ENCODE peak calls at places on chromosome 10, in eight cellular contexts. One of them, this sample, is unnamed.

GRCh38 chr10:101071266-101071884 is 9.6 kb downstream of the KAZALD1 start:
- DNase-seq in AG10803: no peak
- DNase-seq in tibial artery: no peak
- DNase-seq in kidney: no peak
- DNase-seq in BJ: no peak
- DNase-seq in NB4: peak
- DNase-seq in GM23338: no peak
- DNase-seq in stomach: no peak
- DNase-seq in this sample: no peak

GRCh38 chr10:101489355-101489754 is 98.7 kb downstream of the POLL start:
- DNase-seq in GM23338: no peak
- DNase-seq in NB4: peak
- DNase-seq in kidney: no peak
- DNase-seq in AG10803: peak
- DNase-seq in tibial artery: no peak
- DNase-seq in stomach: no peak
- DNase-seq in BJ: no peak
- DNase-seq in this sample: no peak

GRCh38 chr10:77180794-77181193 is 456.8 kb downstream of the KCNMA1 start:
- DNase-seq in stomach: no peak
- DNase-seq in kidney: no peak
- DNase-seq in BJ: no peak
- DNase-seq in GM23338: no peak
- DNase-seq in NB4: peak
- DNase-seq in AG10803: peak
- DNase-seq in tibial artery: no peak
- DNase-seq in this sample: no peak

GRCh38 chr10:127907411-127908105 is 655 bp downstream of the PTPRE start:
- DNase-seq in NB4: peak
- DNase-seq in AG10803: peak
- DNase-seq in stomach: peak
- DNase-seq in kidney: peak
- DNase-seq in tibial artery: no peak
- DNase-seq in GM23338: peak
- DNase-seq in BJ: no peak
- DNase-seq in this sample: peak

GRCh38 chr10:106625761-106626160 is 538.7 kb downstream of the SORCS1 start:
- DNase-seq in kidney: no peak
- DNase-seq in BJ: no peak
- DNase-seq in NB4: no peak
- DNase-seq in GM23338: no peak
- DNase-seq in AG10803: no peak
- DNase-seq in stomach: no peak
- DNase-seq in tibial artery: no peak
- DNase-seq in this sample: no peak

GRCh38 chr10:70115948-70116682 is 16.5 kb downstream of the AIFM2 start:
- DNase-seq in tibial artery: no peak
- DNase-seq in stomach: peak
- DNase-seq in GM23338: peak
- DNase-seq in BJ: no peak
- DNase-seq in kidney: no peak
- DNase-seq in NB4: peak
- DNase-seq in AG10803: peak
- DNase-seq in this sample: no peak

GRCh38 chr10:70461397-70462348 is 16.9 kb upstream of the PALD1 start:
- DNase-seq in NB4: peak
- DNase-seq in stomach: peak
- DNase-seq in AG10803: peak
- DNase-seq in BJ: no peak
- DNase-seq in GM23338: peak
- DNase-seq in kidney: peak
- DNase-seq in tibial artery: no peak
- DNase-seq in this sample: no peak

GRCh38 chr10:62352356-62352963 is 21.7 kb upstream of the ZNF365 start:
- DNase-seq in AG10803: peak
- DNase-seq in kidney: no peak
- DNase-seq in BJ: no peak
- DNase-seq in GM23338: no peak
- DNase-seq in tibial artery: no peak
- DNase-seq in stomach: no peak
- DNase-seq in NB4: no peak
- DNase-seq in this sample: no peak

GRCh38 chr10:103936022-103936421 is 18.0 kb upstream of the STN1 start:
- DNase-seq in stomach: no peak
- DNase-seq in tibial artery: no peak
- DNase-seq in BJ: no peak
- DNase-seq in NB4: no peak
- DNase-seq in AG10803: no peak
- DNase-seq in kidney: no peak
- DNase-seq in GM23338: no peak
- DNase-seq in this sample: no peak

GRCh38 chr10:17645591-17646345 is 1.8 kb downstream of the STAM start:
- DNase-seq in BJ: no peak
- DNase-seq in AG10803: no peak
- DNase-seq in stomach: no peak
- DNase-seq in NB4: peak
- DNase-seq in tibial artery: no peak
- DNase-seq in kidney: no peak
- DNase-seq in GM23338: no peak
- DNase-seq in this sample: no peak

GRCh38 chr10:119538632-119539358 is 3.7 kb downstream of the RGS10 start:
- DNase-seq in BJ: no peak
- DNase-seq in tibial artery: no peak
- DNase-seq in NB4: peak
- DNase-seq in GM23338: no peak
- DNase-seq in kidney: no peak
- DNase-seq in AG10803: no peak
- DNase-seq in stomach: no peak
- DNase-seq in this sample: no peak

GRCh38 chr10:114603943-114604342 is 54.1 kb downstream of the ABLIM1 start:
- DNase-seq in GM23338: no peak
- DNase-seq in tibial artery: no peak
- DNase-seq in stomach: no peak
- DNase-seq in BJ: no peak
- DNase-seq in kidney: no peak
- DNase-seq in AG10803: no peak
- DNase-seq in NB4: peak
- DNase-seq in this sample: no peak

GRCh38 chr10:60526024-60526585 is 136.4 kb upstream of the ANK3 start:
- DNase-seq in NB4: no peak
- DNase-seq in AG10803: no peak
- DNase-seq in kidney: no peak
- DNase-seq in stomach: no peak
- DNase-seq in BJ: no peak
- DNase-seq in tibial artery: no peak
- DNase-seq in GM23338: no peak
- DNase-seq in this sample: no peak

GRCh38 chr10:124003481-124004371 is 89.7 kb downstream of the CHST15 start:
- DNase-seq in BJ: no peak
- DNase-seq in NB4: no peak
- DNase-seq in tibial artery: no peak
- DNase-seq in GM23338: no peak
- DNase-seq in kidney: peak
- DNase-seq in stomach: peak
- DNase-seq in AG10803: no peak
- DNase-seq in this sample: peak

GRCh38 chr10:104309980-104310978 is 28.0 kb downstream of the ITPRIP start:
- DNase-seq in tibial artery: peak
- DNase-seq in GM23338: no peak
- DNase-seq in kidney: peak
- DNase-seq in BJ: no peak
- DNase-seq in NB4: no peak
- DNase-seq in stomach: peak
- DNase-seq in AG10803: peak
- DNase-seq in this sample: no peak

GRCh38 chr10:77405771-77406241 is 231.8 kb downstream of the KCNMA1 start:
- DNase-seq in stomach: peak
- DNase-seq in kidney: peak
- DNase-seq in GM23338: peak
- DNase-seq in AG10803: peak
- DNase-seq in tibial artery: peak
- DNase-seq in BJ: no peak
- DNase-seq in NB4: peak
- DNase-seq in this sample: no peak

GRCh38 chr10:69958232-69958902 is 94.3 kb upstream of the MACROH2A2 start:
- DNase-seq in kidney: no peak
- DNase-seq in NB4: peak
- DNase-seq in BJ: no peak
- DNase-seq in AG10803: peak
- DNase-seq in stomach: peak
- DNase-seq in GM23338: peak
- DNase-seq in tibial artery: no peak
- DNase-seq in this sample: no peak

GRCh38 chr10:119370046-119370770 is 162.8 kb downstream of the GRK5 start:
- DNase-seq in stomach: no peak
- DNase-seq in BJ: peak
- DNase-seq in NB4: no peak
- DNase-seq in tibial artery: peak
- DNase-seq in kidney: no peak
- DNase-seq in GM23338: no peak
- DNase-seq in AG10803: peak
- DNase-seq in this sample: no peak

DNA sequence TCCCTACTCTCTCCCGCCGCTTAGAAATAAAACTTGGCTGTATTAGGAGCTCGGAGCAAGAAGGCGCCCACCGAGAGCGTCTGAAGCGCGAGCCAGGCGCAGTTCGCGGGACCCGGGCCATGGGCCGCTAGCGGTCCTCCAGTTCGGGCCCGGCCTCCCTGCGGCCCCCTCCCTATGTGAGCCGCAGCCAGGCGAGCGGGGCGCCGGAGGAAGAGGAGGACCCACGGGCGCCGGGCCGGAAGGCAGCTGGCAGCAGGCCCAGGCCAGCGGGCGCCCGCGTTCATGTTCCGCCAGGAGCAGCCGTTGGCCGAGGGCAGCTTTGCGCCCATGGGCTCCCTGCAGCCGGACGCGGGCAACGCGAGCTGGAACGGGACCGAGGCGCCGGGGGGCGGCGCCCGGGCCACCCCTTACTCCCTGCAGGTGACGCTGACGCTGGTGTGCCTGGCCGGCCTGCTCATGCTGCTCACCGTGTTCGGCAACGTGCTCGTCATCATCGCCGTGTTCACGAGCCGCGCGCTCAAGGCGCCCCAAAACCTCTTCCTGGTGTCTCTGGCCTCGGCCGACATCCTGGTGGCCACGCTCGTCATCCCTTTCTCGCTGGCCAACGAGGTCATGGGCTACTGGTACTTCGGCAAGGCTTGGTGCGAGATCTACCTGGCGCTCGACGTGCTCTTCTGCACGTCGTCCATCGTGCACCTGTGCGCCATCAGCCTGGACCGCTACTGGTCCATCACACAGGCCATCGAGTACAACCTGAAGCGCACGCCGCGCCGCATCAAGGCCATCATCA is 1.1 kb downstream of the ADRA2A start:
- DNase-seq in AG10803: no peak
- DNase-seq in kidney: peak
- DNase-seq in BJ: no peak
- DNase-seq in stomach: no peak
- DNase-seq in tibial artery: no peak
- DNase-seq in NB4: no peak
- DNase-seq in GM23338: peak
- DNase-seq in this sample: peak
- TF ChIP-seq CTCF in AG10803: no peak
- TF ChIP-seq CTCF in kidney: no peak
- TF ChIP-seq CTCF in BJ: no peak
- TF ChIP-seq CTCF in stomach: no peak
- TF ChIP-seq CTCF in tibial artery: no peak
- TF ChIP-seq CTCF in NB4: no peak
- TF ChIP-seq CTCF in GM23338: no peak
- TF ChIP-seq CTCF in this sample: no peak

GRCh38 chr10:2812631-2813030 is 254.7 kb upstream of the PFKP start:
- DNase-seq in stomach: no peak
- DNase-seq in kidney: no peak
- DNase-seq in tibial artery: no peak
- DNase-seq in BJ: no peak
- DNase-seq in GM23338: no peak
- DNase-seq in AG10803: no peak
- DNase-seq in NB4: no peak
- DNase-seq in this sample: no peak
- TF ChIP-seq CTCF in stomach: no peak
- TF ChIP-seq CTCF in kidney: no peak
- TF ChIP-seq CTCF in tibial artery: no peak
- TF ChIP-seq CTCF in BJ: no peak
- TF ChIP-seq CTCF in GM23338: no peak
- TF ChIP-seq CTCF in AG10803: no peak
- TF ChIP-seq CTCF in NB4: no peak
- TF ChIP-seq CTCF in this sample: no peak

GRCh38 chr10:86960003-86960862 is 1.8 kb downstream of the SNCG start:
- DNase-seq in kidney: peak
- DNase-seq in stomach: no peak
- DNase-seq in BJ: no peak
- DNase-seq in GM23338: peak
- DNase-seq in NB4: peak
- DNase-seq in AG10803: peak
- DNase-seq in tibial artery: peak
- DNase-seq in this sample: no peak
- TF ChIP-seq CTCF in kidney: peak
- TF ChIP-seq CTCF in stomach: no peak
- TF ChIP-seq CTCF in BJ: peak
- TF ChIP-seq CTCF in GM23338: peak
- TF ChIP-seq CTCF in NB4: peak
- TF ChIP-seq CTCF in AG10803: peak
- TF ChIP-seq CTCF in tibial artery: peak
- TF ChIP-seq CTCF in this sample: peak

DNA sequence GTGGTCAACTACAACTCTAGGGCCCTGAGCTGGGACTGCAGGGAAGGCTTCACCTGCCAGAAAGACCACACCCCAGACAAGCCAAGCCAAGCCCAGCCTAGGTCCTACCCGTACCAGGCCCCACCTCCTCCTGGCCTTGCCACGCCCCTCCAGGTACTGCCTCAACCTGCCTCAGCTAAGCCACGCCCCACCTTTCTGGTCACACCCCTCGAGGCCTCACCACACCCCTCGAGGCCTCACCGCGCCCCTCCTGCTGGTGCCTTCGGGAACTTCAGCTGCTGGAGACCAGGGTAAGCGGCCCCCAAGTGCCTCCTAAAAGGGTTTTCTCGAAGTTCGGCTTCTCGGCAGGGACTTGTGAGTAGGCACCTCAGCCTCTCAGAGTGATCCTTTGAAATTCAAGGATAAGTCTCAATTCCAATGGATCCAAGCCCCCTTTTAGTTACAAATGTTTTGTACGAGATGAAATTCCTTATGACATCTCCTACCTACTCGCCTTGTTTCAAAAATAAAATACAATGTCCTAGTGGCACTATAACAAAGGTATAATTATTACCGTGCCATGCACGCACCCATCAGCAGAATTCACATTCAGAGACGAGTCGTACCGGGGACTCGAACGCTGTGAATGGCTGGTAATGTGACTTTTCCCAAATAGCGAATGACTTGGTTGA is 171.2 kb downstream of the ARHGAP21 start:
- DNase-seq in BJ: no peak
- DNase-seq in GM23338: peak
- DNase-seq in kidney: peak
- DNase-seq in tibial artery: no peak
- DNase-seq in AG10803: no peak
- DNase-seq in stomach: peak
- DNase-seq in NB4: peak
- DNase-seq in this sample: peak
- TF ChIP-seq CTCF in BJ: peak
- TF ChIP-seq CTCF in GM23338: peak
- TF ChIP-seq CTCF in kidney: peak
- TF ChIP-seq CTCF in tibial artery: no peak
- TF ChIP-seq CTCF in AG10803: peak
- TF ChIP-seq CTCF in stomach: no peak
- TF ChIP-seq CTCF in NB4: no peak
- TF ChIP-seq CTCF in this sample: no peak

This sample was measured in osteocyte.